ENCODE peak calls at places on chromosomes 4 and X, in ten cellular contexts. V is left ventricle myocardium inferior; L is stimulated activated naive B cell treated with anti-CD40 and anti-IgM and Interleukin-4, amounts not matched to agents 10 μg/mL and 1 μg/mL and 100 μg/mL, for 72 hours; B is NCI-H187; E is body of pancreas; P is M059J; W is breast epithelium; A is LoVo; D is NT2/D1; M is HTR-8/SVneo. N is an unnamed sample.

GRCh38 chrX:112759512-112759911 is 79.8 kb upstream of the LHFPL1 start:
- DNase-seq in V (no peak), L (no peak), B (no peak), E (no peak), P (peak; percentile 58), W (no peak), A (no peak), D (no peak), M (no peak), N (no peak)

GRCh38 chr4:47746122-47746521 is 91.7 kb downstream of the CORIN start:
- DNase-seq in V (no peak), L (no peak), B (no peak), E (no peak), P (no peak), W (no peak), A (no peak), D (no peak), M (no peak), N (no peak)

GRCh38 chrX:147646949-147647717 is 264.6 kb upstream of the FMR1 start:
- DNase-seq in V (no peak), L (no peak), B (no peak), E (no peak), P (no peak), W (no peak), A (no peak), D (no peak), M (no peak), N (no peak)

GRCh38 chr4:177116161-177116560 is 193.5 kb upstream of the NEIL3 start:
- DNase-seq in V (no peak), L (no peak), B (no peak), E (no peak), P (no peak), W (no peak), A (no peak), D (no peak), M (peak; percentile 30), N (no peak)

GRCh38 chr4:57043304-57044251 is 64.9 kb downstream of the POLR2B start:
- DNase-seq in V (no peak), L (no peak), B (no peak), E (peak; percentile 23), P (peak; percentile 50), W (no peak), A (no peak), D (no peak), M (no peak), N (no peak)

GRCh38 chr4:16916719-16917337 is 18.4 kb upstream of the LDB2 start:
- DNase-seq in V (peak; percentile 30), L (peak; percentile 49), B (peak; percentile 25), E (peak; percentile 43), P (peak; percentile 64), W (no peak), A (peak; percentile 61), D (no peak), M (peak; percentile 34), N (peak; percentile 23)

GRCh38 chr4:153518001-153518400 is 51.8 kb downstream of the TMEM131L start:
- DNase-seq in V (no peak), L (no peak), B (no peak), E (peak; percentile 95), P (no peak), W (no peak), A (no peak), D (no peak), M (no peak), N (no peak)

GRCh38 chr4:45946699-45947098 is 177.2 kb downstream of the GABRG1 start:
- DNase-seq in V (no peak), L (no peak), B (no peak), E (no peak), P (peak; percentile 38), W (no peak), A (no peak), D (no peak), M (no peak), N (no peak)

GRCh38 chr4:168531305-168531704 is 34.5 kb downstream of the PALLD start:
- DNase-seq in V (no peak), L (no peak), B (no peak), E (no peak), P (no peak), W (no peak), A (no peak), D (no peak), M (no peak), N (no peak)

GRCh38 chr4:79395883-79396282 is 12.1 kb downstream of the GK2 start:
- DNase-seq in V (no peak), L (no peak), B (no peak), E (no peak), P (no peak), W (no peak), A (no peak), D (no peak), M (no peak), N (no peak)

GRCh38 chr4:173943547-173943946 is 339.9 kb downstream of the FBXO8 start:
- DNase-seq in V (no peak), L (no peak), B (no peak), E (no peak), P (no peak), W (no peak), A (no peak), D (no peak), M (no peak), N (no peak)

GRCh38 chr4:103375278-103375677 is 177.1 kb upstream of the CENPE start:
- DNase-seq in V (no peak), L (no peak), B (no peak), E (no peak), P (peak; percentile 77), W (no peak), A (no peak), D (no peak), M (no peak), N (peak; percentile 16)

GRCh38 chrX:84187501-84188319 is at the start of gene RPS6KA6:
- DNase-seq in V (peak; percentile 14), L (peak; percentile 4), B (no peak), E (peak; percentile 3), P (no peak), W (peak; percentile 48), A (no peak), D (no peak), M (no peak), N (no peak)